ENCODE peak calls at places on chromosomes 2 and 18, in eight cellular contexts. U is OCI-LY7, V is fibroblast of mammary gland, S is astrocyte of the spinal cord, P is GM13976, R is AG10803, H is MM.1S, D is dorsolateral prefrontal cortex. L is an unnamed sample.

GRCh38 chr2:70099270-70099669 is 12.0 kb downstream of the PCBP1 start:
- DNase-seq in H (no peak), P (no peak), D (no peak), R (no peak), U (no peak), S (no peak), V (no peak), L (no peak)

GRCh38 chr18:10353791-10354190 is 100.6 kb upstream of the APCDD1 start:
- DNase-seq in P (no peak), H (no peak), U (no peak), V (peak), R (peak), D (no peak), S (peak), L (peak)

GRCh38 chr18:58129019-58129374 is 85.0 kb downstream of the NEDD4L start:
- DNase-seq in R (no peak), P (no peak), V (no peak), D (no peak), H (no peak), U (no peak), S (no peak), L (no peak)

GRCh38 chr2:214261683-214262082 is 149.2 kb upstream of the VWC2L start:
- DNase-seq in R (no peak), U (no peak), S (no peak), P (no peak), H (no peak), V (no peak), D (no peak), L (no peak)

GRCh38 chr2:105609756-105610397 is 134.8 kb upstream of the NCK2 start:
- DNase-seq in P (no peak), D (no peak), U (no peak), S (no peak), V (no peak), R (no peak), H (no peak), L (no peak)

GRCh38 chr2:160406591-160407392 is 86.8 kb downstream of the RBMS1 start:
- DNase-seq in H (peak), V (peak), S (peak), D (no peak), U (peak), R (peak), P (peak), L (peak)

GRCh38 chr2:241950878-241951331 is 81.4 kb downstream of the RTP5 start:
- DNase-seq in R (peak), V (peak), S (peak), P (peak), H (peak), U (peak), D (peak), L (peak)

GRCh38 chr18:70288851-70289328 is at the start of gene SOCS6:
- DNase-seq in S (peak), H (peak), D (no peak), V (peak), R (peak), U (no peak), P (peak), L (peak)

GRCh38 chr2:9897331-9897737 is 54.1 kb downstream of the TAF1B start:
- DNase-seq in H (no peak), R (peak), U (no peak), P (no peak), D (no peak), V (peak), S (peak), L (peak)

GRCh38 chr2:88829607-88830463 is 138.4 kb downstream of the RPIA start:
- DNase-seq in U (peak), V (no peak), H (no peak), P (no peak), D (no peak), S (no peak), R (no peak), L (no peak)

GRCh38 chr2:207782238-207783030 is 12.7 kb upstream of the FZD5 start:
- DNase-seq in S (no peak), P (no peak), R (no peak), V (no peak), U (no peak), D (no peak), H (no peak), L (no peak)

GRCh38 chr2:230472619-230473018 is 56.6 kb downstream of the SP100 start:
- DNase-seq in P (no peak), D (no peak), S (peak), U (peak), R (peak), V (peak), H (no peak), L (peak)

GRCh38 chr2:69380072-69380917 is 6.7 kb downstream of the GFPT1 start:
- DNase-seq in U (no peak), P (no peak), R (peak), H (no peak), V (no peak), S (no peak), D (no peak), L (no peak)

GRCh38 chr2:230575640-230576324 is 136.9 kb upstream of the CAB39 start:
- DNase-seq in D (no peak), R (no peak), S (no peak), V (no peak), H (no peak), P (no peak), U (no peak), L (no peak)

GRCh38 chr2:239102266-239102665 is 254.4 kb downstream of the TWIST2 start:
- DNase-seq in H (no peak), V (no peak), S (no peak), P (no peak), R (no peak), U (no peak), D (no peak), L (no peak)

GRCh38 chr2:10303174-10303633 is 500 bp downstream of the HPCAL1 start:
- DNase-seq in V (no peak), H (no peak), D (no peak), R (no peak), U (no peak), P (no peak), S (peak), L (peak)

GRCh38 chr2:47028171-47028570 is 112.6 kb upstream of the MCFD2 start:
- DNase-seq in V (no peak), S (no peak), U (no peak), D (no peak), H (no peak), P (no peak), R (no peak), L (no peak)

GRCh38 chr2:24721470-24721869 is 71.7 kb downstream of the PTRHD1 start:
- DNase-seq in S (peak), R (peak), P (no peak), H (no peak), D (peak), V (peak), U (no peak), L (peak)

GRCh38 chr2:8849322-8849721 is 11.9 kb upstream of the KIDINS220 start:
- DNase-seq in R (peak), P (no peak), D (no peak), V (peak), U (no peak), S (peak), H (no peak), L (no peak)

GRCh38 chr2:168119519-168120141 is 127.8 kb downstream of the STK39 start:
- DNase-seq in P (no peak), R (peak), V (peak), D (no peak), S (peak), U (peak), H (peak), L (peak)

GRCh38 chr2:188000189-188000588 is 291.5 kb upstream of the GULP1 start:
- DNase-seq in R (no peak), V (no peak), H (no peak), S (no peak), P (no peak), U (no peak), D (no peak), L (no peak)

GRCh38 chr2:118097657-118098056 is 9.4 kb downstream of the INSIG2 start:
- DNase-seq in H (no peak), P (no peak), R (no peak), S (no peak), V (no peak), U (no peak), D (no peak), L (peak)

GRCh38 chr18:44679912-44680270 is 797 bp upstream of the SETBP1 start:
- DNase-seq in D (no peak), V (peak), P (peak), H (peak), S (peak), U (peak), R (peak), L (peak)

GRCh38 chr2:84991404-84992151 is 20.6 kb downstream of the KCMF1 start:
- DNase-seq in S (peak), D (no peak), H (no peak), V (peak), U (no peak), R (peak), P (no peak), L (peak)

GRCh38 chr2:235514627-235515363 is 21.0 kb downstream of the AGAP1 start:
- DNase-seq in D (no peak), H (no peak), V (no peak), U (no peak), S (no peak), R (no peak), P (no peak), L (no peak)

GRCh38 chr2:195562624-195563566 is 94.1 kb upstream of the SLC39A10 start:
- DNase-seq in U (peak), R (no peak), H (no peak), P (no peak), D (no peak), S (no peak), V (no peak), L (peak)

GRCh38 chr2:72894466-72894865 is 7.3 kb downstream of the SPR start:
- DNase-seq in S (no peak), V (no peak), P (no peak), U (no peak), H (no peak), R (no peak), D (no peak), L (no peak)

GRCh38 chr2:173997269-173997668 is 32.1 kb upstream of the SP3 start:
- DNase-seq in V (peak), P (peak), H (peak), R (peak), S (no peak), D (peak), U (peak), L (peak)

GRCh38 chr2:169982929-169983328 is 155.7 kb downstream of the UBR3 start:
- DNase-seq in H (no peak), P (no peak), U (no peak), R (no peak), D (no peak), S (no peak), V (no peak), L (no peak)

GRCh38 chr2:169980001-169980400 is 152.7 kb downstream of the UBR3 start:
- DNase-seq in P (no peak), D (no peak), S (no peak), U (no peak), R (no peak), H (no peak), V (no peak), L (no peak)

GRCh38 chr2:169980643-169981042 is 153.4 kb downstream of the UBR3 start:
- DNase-seq in R (no peak), U (no peak), V (no peak), H (no peak), D (no peak), S (no peak), P (no peak), L (no peak)

GRCh38 chr2:169979025-169979424 is 151.8 kb downstream of the UBR3 start:
- DNase-seq in V (no peak), R (no peak), P (no peak), D (no peak), S (no peak), U (no peak), H (no peak), L (peak)

GRCh38 chr2:169983506-169983905 is 156.3 kb downstream of the UBR3 start:
- DNase-seq in D (no peak), S (no peak), H (no peak), V (peak), P (no peak), R (peak), U (no peak), L (no peak)
- TF ChIP-seq CTCF in D (peak), S (peak), H (no peak), V (peak), P (no peak), R (peak), U (no peak), L (no peak)

GRCh38 chr2:55050133-55050994 is at the start of gene RTN4:
- DNase-seq in D (peak), H (peak), U (peak), R (peak), V (peak), P (peak), S (peak), L (peak)
- TF ChIP-seq CTCF in D (no peak), H (no peak), U (no peak), R (no peak), V (no peak), P (peak), S (peak), L (no peak)

GRCh38 chr2:30652271-30652910 is 154.9 kb downstream of the CAPN13 start:
- DNase-seq in S (no peak), P (no peak), H (no peak), V (no peak), R (no peak), U (no peak), D (no peak), L (peak)

GRCh38 chr2:30649278-30649677 is 158.0 kb downstream of the CAPN13 start:
- DNase-seq in P (no peak), V (no peak), R (no peak), D (no peak), S (no peak), H (no peak), U (no peak), L (no peak)

GRCh38 chr2:30653847-30654246 is 153.4 kb downstream of the CAPN13 start:
- DNase-seq in V (peak), H (no peak), D (no peak), R (peak), U (no peak), S (peak), P (no peak), L (no peak)

GRCh38 chr2:30647752-30648442 is 159.3 kb downstream of the CAPN13 start:
- DNase-seq in S (no peak), H (no peak), P (no peak), U (no peak), R (no peak), V (no peak), D (no peak), L (no peak)

DNA sequence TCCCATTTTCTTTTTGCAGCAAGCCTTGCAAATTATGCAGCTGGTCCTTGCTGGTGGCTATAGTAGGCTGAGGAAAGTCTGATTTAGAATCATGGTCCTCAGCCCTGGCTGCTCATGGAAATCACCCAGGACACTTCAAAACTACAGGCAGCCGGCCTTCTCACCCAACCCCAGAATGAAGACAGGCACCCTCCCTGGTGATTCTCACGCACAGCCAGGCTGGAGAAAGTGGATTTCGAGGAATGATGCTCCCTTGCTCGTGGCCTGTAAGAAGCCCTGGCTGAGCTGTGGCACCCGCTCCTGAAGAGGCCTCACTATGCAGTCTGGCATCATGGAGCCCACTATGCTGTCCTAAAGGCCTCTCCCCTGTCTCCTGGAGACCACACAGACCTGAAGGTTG is 157.4 kb downstream of the CAPN13 start:
- DNase-seq in H (no peak), P (no peak), U (no peak), D (no peak), S (no peak), R (no peak), V (no peak), L (no peak)
- TF ChIP-seq CTCF in H (no peak), P (no peak), U (no peak), D (no peak), S (no peak), R (no peak), V (no peak), L (no peak)

GRCh38 chr2:38934742-38935141 is 45.1 kb downstream of the ARHGEF33 start:
- DNase-seq in R (no peak), H (no peak), U (no peak), P (no peak), D (no peak), S (no peak), V (peak), L (no peak)

GRCh38 chr2:38933653-38934052 is 44.0 kb downstream of the ARHGEF33 start:
- DNase-seq in R (peak), P (no peak), D (no peak), S (no peak), U (no peak), V (peak), H (no peak), L (peak)

GRCh38 chr2:38932586-38932985 is 42.9 kb downstream of the ARHGEF33 start:
- DNase-seq in D (no peak), V (peak), S (no peak), H (no peak), P (no peak), U (no peak), R (no peak), L (no peak)

GRCh38 chr2:38930600-38930999 is 40.9 kb downstream of the ARHGEF33 start:
- DNase-seq in S (no peak), V (no peak), D (no peak), U (no peak), R (no peak), H (no peak), P (no peak), L (no peak)

GRCh38 chr2:38935568-38936172 is 46.0 kb downstream of the ARHGEF33 start:
- DNase-seq in V (peak), U (no peak), H (no peak), S (peak), P (no peak), R (peak), D (no peak), L (peak)
- TF ChIP-seq CTCF in V (no peak), U (no peak), H (no peak), S (no peak), P (no peak), R (no peak), D (no peak), L (no peak)

DNA sequence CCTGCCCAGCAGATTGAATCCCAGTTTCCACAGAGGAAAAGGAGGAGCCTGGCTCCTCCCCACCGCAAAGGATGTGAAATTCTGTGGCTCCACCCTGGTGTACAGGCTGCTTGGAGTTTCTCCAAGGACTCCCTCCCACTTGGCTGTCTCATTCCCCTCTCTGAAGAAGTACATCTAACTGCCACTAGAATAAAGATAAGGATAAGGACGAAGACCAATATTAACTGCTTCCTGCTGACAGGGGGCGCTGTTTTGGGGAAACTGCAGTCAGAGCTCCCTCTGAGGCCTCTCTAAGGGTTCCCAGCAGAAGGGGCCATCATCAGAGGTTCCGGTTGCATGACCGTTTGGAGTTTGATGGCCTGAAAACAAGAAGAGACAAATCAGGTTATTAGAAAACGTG is 790.9 kb downstream of the CPS1 start:
- DNase-seq in U (no peak), V (no peak), P (no peak), D (no peak), H (no peak), R (no peak), S (no peak), L (no peak)
- TF ChIP-seq CTCF in U (peak), V (no peak), P (no peak), D (no peak), H (peak), R (no peak), S (no peak), L (no peak)